ENCODE peak calls at places on chromosome 17, in five cellular contexts. One of them, this sample, is unnamed. For H3K9me3, the result is how much of the 10 kb centered on the place peaks cover.

GRCh38 chr17:46193246-46193625 is at the start of gene KANSL1:
- DNase-seq in adipocyte: peak
- DNase-seq in iPS DF 6.9: peak
- DNase-seq in Caco-2: peak
- DNase-seq in thyroid gland: peak
- DNase-seq in this sample: peak

GRCh38 chr17:74779948-74780400 is 3.8 kb upstream of the NAT9 start:
- DNase-seq in adipocyte: no peak
- DNase-seq in iPS DF 6.9: no peak
- DNase-seq in Caco-2: no peak
- DNase-seq in thyroid gland: no peak
- DNase-seq in this sample: no peak

GRCh38 chr17:76627510-76627909 is 16.0 kb downstream of the ST6GALNAC1 start:
- DNase-seq in adipocyte: no peak
- DNase-seq in iPS DF 6.9: no peak
- DNase-seq in Caco-2: no peak
- DNase-seq in thyroid gland: no peak
- DNase-seq in this sample: no peak

GRCh38 chr17:38512473-38513058 is 84.3 kb downstream of the ARHGAP23 start:
- DNase-seq in adipocyte: no peak
- DNase-seq in iPS DF 6.9: no peak
- DNase-seq in Caco-2: no peak
- DNase-seq in thyroid gland: no peak
- DNase-seq in this sample: no peak

GRCh38 chr17:16872836-16873653 is 98.9 kb downstream of the TNFRSF13B start:
- DNase-seq in adipocyte: peak
- DNase-seq in iPS DF 6.9: peak
- DNase-seq in Caco-2: peak
- DNase-seq in thyroid gland: no peak
- DNase-seq in this sample: no peak

GRCh38 chr17:21171309-21171922 is 42.5 kb downstream of the TMEM11 start:
- DNase-seq in adipocyte: no peak
- DNase-seq in iPS DF 6.9: no peak
- DNase-seq in Caco-2: no peak
- DNase-seq in thyroid gland: no peak
- DNase-seq in this sample: no peak

GRCh38 chr17:45666641-45667040 is 117.5 kb upstream of the CRHR1 start:
- DNase-seq in adipocyte: no peak
- DNase-seq in iPS DF 6.9: no peak
- DNase-seq in Caco-2: no peak
- DNase-seq in thyroid gland: no peak
- DNase-seq in this sample: no peak

GRCh38 chr17:81388612-81389367 is 6.5 kb upstream of the BAHCC1 start:
- DNase-seq in adipocyte: no peak
- DNase-seq in iPS DF 6.9: no peak
- DNase-seq in Caco-2: peak
- DNase-seq in thyroid gland: peak
- DNase-seq in this sample: no peak

GRCh38 chr17:17153071-17153470 is 53.1 kb downstream of the PLD6 start:
- DNase-seq in adipocyte: no peak
- DNase-seq in iPS DF 6.9: no peak
- DNase-seq in Caco-2: no peak
- DNase-seq in thyroid gland: no peak
- DNase-seq in this sample: no peak

GRCh38 chr17:65231662-65232335 is 94.6 kb downstream of the RGS9 start:
- DNase-seq in adipocyte: peak
- DNase-seq in iPS DF 6.9: peak
- DNase-seq in Caco-2: peak
- DNase-seq in thyroid gland: peak
- DNase-seq in this sample: no peak

GRCh38 chr17:72445055-72445991 is 324.5 kb downstream of the SOX9 start:
- DNase-seq in adipocyte: no peak
- DNase-seq in iPS DF 6.9: no peak
- DNase-seq in Caco-2: peak
- DNase-seq in thyroid gland: peak
- DNase-seq in this sample: no peak

GRCh38 chr17:65042911-65043310 is 13.6 kb downstream of the GNA13 start:
- DNase-seq in adipocyte: no peak
- DNase-seq in iPS DF 6.9: no peak
- DNase-seq in Caco-2: no peak
- DNase-seq in thyroid gland: no peak
- DNase-seq in this sample: no peak

GRCh38 chr17:72079700-72080099 is 41.1 kb upstream of the SOX9 start:
- DNase-seq in adipocyte: no peak
- DNase-seq in iPS DF 6.9: no peak
- DNase-seq in Caco-2: no peak
- DNase-seq in thyroid gland: no peak
- DNase-seq in this sample: no peak

GRCh38 chr17:44607836-44608690 is 48.2 kb upstream of the MEIOC start:
- DNase-seq in adipocyte: peak
- DNase-seq in iPS DF 6.9: peak
- DNase-seq in Caco-2: peak
- DNase-seq in thyroid gland: no peak
- DNase-seq in this sample: no peak

GRCh38 chr17:66889480-66890230 is 54.7 kb downstream of the CACNG5 start:
- DNase-seq in adipocyte: no peak
- DNase-seq in iPS DF 6.9: no peak
- DNase-seq in Caco-2: no peak
- DNase-seq in thyroid gland: peak
- DNase-seq in this sample: no peak

GRCh38 chr17:52751051-52751450 is 592.5 kb upstream of the CA10 start:
- DNase-seq in adipocyte: no peak
- DNase-seq in iPS DF 6.9: no peak
- DNase-seq in Caco-2: no peak
- DNase-seq in thyroid gland: no peak
- DNase-seq in this sample: no peak
- H3K9me3 ChIP-seq in adipocyte: under half
- H3K9me3 ChIP-seq in iPS DF 6.9: under half
- H3K9me3 ChIP-seq in Caco-2: under half
- H3K9me3 ChIP-seq in thyroid gland: under half
- H3K9me3 ChIP-seq in this sample: under half

GRCh38 chr17:70323269-70323668 is 153.9 kb downstream of the KCNJ2 start:
- DNase-seq in adipocyte: no peak
- DNase-seq in iPS DF 6.9: no peak
- DNase-seq in Caco-2: no peak
- DNase-seq in thyroid gland: peak
- DNase-seq in this sample: no peak
- H3K9me3 ChIP-seq in adipocyte: under half
- H3K9me3 ChIP-seq in iPS DF 6.9: under half
- H3K9me3 ChIP-seq in Caco-2: under half
- H3K9me3 ChIP-seq in thyroid gland: under half
- H3K9me3 ChIP-seq in this sample: under half

GRCh38 chr17:22484826-22485225 is 792.5 kb downstream of the KCNJ18 start:
- DNase-seq in adipocyte: no peak
- DNase-seq in iPS DF 6.9: no peak
- DNase-seq in Caco-2: no peak
- DNase-seq in thyroid gland: no peak
- DNase-seq in this sample: no peak

GRCh38 chr17:22492331-22492730 is 800.0 kb downstream of the KCNJ18 start:
- DNase-seq in adipocyte: no peak
- DNase-seq in iPS DF 6.9: no peak
- DNase-seq in Caco-2: no peak
- DNase-seq in thyroid gland: no peak
- DNase-seq in this sample: no peak

DNA sequence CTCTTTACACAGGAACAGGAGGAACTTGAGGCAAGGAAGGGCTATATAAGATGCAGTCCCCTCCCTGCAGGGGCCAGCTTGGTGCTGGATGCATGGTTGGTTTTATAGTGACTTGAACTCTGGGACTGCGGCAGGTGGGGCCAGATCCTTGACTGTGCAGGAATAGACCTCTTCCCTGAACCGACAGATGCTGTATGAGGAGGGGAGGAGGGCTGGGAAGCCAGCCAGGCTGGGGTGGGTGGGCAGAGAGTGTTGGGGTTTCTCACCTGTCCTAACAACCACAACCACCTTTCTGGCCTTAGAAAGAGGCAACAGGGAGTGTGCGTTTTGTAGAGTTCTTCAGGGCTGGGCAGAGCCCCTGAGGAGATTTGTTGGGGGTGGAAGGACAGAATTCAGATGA is 798.1 kb downstream of the KCNJ18 start:
- DNase-seq in adipocyte: no peak
- DNase-seq in iPS DF 6.9: no peak
- DNase-seq in Caco-2: no peak
- DNase-seq in thyroid gland: no peak
- DNase-seq in this sample: no peak
- H3K9me3 ChIP-seq in adipocyte: under half
- H3K9me3 ChIP-seq in iPS DF 6.9: under half
- H3K9me3 ChIP-seq in Caco-2: under half
- H3K9me3 ChIP-seq in thyroid gland: under half
- H3K9me3 ChIP-seq in this sample: under half

DNA sequence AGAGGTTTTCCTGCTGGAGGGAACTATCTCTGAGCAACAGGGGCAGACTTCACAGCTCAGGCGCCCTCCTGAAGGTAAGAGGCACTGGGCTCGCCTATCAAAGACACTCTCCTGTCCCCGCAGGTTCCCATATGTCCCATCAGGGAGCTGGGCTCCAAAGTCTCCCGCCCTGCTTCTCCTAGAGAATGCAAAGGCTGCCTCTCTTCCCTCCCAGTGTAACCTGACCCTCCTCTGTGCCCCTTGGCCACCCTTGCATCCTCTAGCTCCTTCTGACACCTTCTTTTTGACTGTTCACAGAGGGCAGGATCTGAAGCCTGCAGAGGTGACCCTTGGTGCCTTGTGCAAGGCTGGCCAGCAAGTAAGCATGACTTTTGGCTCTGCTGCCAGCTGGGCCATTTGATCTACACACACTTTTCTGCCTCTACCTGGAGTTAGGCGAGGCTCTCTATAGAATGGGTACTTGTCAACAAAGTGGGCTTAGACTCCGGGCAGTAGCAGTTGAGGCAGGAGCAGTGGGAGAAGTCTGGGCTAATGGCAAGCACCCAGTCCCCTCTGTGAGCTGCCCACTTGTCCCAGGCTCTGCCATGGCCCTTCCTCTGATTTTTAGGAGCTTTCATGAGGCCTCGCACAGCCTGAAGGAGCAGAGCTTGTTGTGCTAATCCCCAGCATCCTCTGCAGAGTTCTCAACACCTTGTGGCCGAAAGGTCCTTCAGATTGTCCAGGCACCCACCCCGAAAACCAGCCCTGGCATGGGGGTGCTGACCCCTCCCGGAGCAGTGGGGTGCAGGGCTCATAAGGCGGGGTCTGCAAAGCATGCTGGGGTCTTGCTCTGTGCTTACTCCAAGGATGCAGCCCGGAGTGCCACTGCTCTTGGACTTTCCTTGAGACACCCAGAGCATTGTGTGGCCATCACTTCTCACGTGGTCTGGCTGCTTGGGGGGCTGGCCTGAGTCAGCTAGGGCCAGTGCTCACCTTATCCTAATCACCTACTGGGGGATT is 122.9 kb downstream of the METRNL start:
- DNase-seq in adipocyte: no peak
- DNase-seq in iPS DF 6.9: no peak
- DNase-seq in Caco-2: no peak
- DNase-seq in thyroid gland: peak
- DNase-seq in this sample: peak
- H3K9me3 ChIP-seq in adipocyte: under half
- H3K9me3 ChIP-seq in iPS DF 6.9: under half
- H3K9me3 ChIP-seq in Caco-2: under half
- H3K9me3 ChIP-seq in thyroid gland: under half
- H3K9me3 ChIP-seq in this sample: under half

This sample was measured in tibial artery.